ENCODE peak calls at places on chromosomes 13 and 19, in six cellular contexts. K, S, E, L, T and B are unnamed samples.

GRCh38 chr13:87677043-87677333 is 5.8 kb downstream of the SLITRK5 start:
- DNase-seq in K (no peak), S (no peak), E (no peak), L (no peak), T (no peak), B (no peak)

GRCh38 chr13:80177327-80177726 is 163.6 kb downstream of the SPRY2 start:
- DNase-seq in K (no peak), S (no peak), E (no peak), L (no peak), T (no peak), B (no peak)

GRCh38 chr13:112826565-112826964 is 136.7 kb downstream of the ATP11A start:
- DNase-seq in K (no peak), S (no peak), E (no peak), L (no peak), T (no peak), B (no peak)

GRCh38 chr13:111912991-111913781 is 153.8 kb upstream of the SOX1 start:
- DNase-seq in K (no peak), S (no peak), E (peak; percentile 4), L (no peak), T (peak; percentile 4), B (no peak)

GRCh38 chr13:110479648-110480047 is 81.9 kb downstream of the RAB20 start:
- DNase-seq in K (no peak), S (no peak), E (no peak), L (peak; percentile 76), T (no peak), B (no peak)

GRCh38 chr13:90721937-90722336 is 625.5 kb upstream of the MIR17HG start:
- DNase-seq in K (no peak), S (no peak), E (no peak), L (no peak), T (no peak), B (no peak)

GRCh38 chr19:8116437-8117293 is 32.7 kb downstream of the FBN3 start:
- DNase-seq in K (no peak), S (no peak), E (no peak), L (no peak), T (no peak), B (no peak)

GRCh38 chr19:22332924-22333323 is 46.7 kb downstream of the ZNF729 start:
- DNase-seq in K (no peak), S (no peak), E (no peak), L (no peak), T (no peak), B (no peak)

GRCh38 chr19:56119585-56119978 is 1.5 kb downstream of the ZNF787 start:
- DNase-seq in K (no peak), S (no peak), E (peak; percentile 81), L (no peak), T (no peak), B (peak; percentile 43)

GRCh38 chr13:99406799-99407201 is 94.5 kb upstream of the TM9SF2 start:
- DNase-seq in K (no peak), S (peak; percentile 18), E (no peak), L (peak; percentile 37), T (no peak), B (no peak)

GRCh38 chr13:112592647-112593046 is 4.7 kb upstream of the TUBGCP3 start:
- DNase-seq in K (no peak), S (no peak), E (no peak), L (no peak), T (peak; percentile 20), B (no peak)

GRCh38 chr19:30373593-30373992 is 1.4 kb downstream of the ZNF536 start:
- DNase-seq in K (no peak), S (no peak), E (no peak), L (no peak), T (no peak), B (no peak)

GRCh38 chr13:34608326-34608725 is 333.7 kb upstream of the NBEA start:
- DNase-seq in K (no peak), S (no peak), E (no peak), L (no peak), T (no peak), B (no peak)

GRCh38 chr13:41465215-41465907 is 8.0 kb downstream of the RGCC start:
- DNase-seq in K (no peak), S (no peak), E (peak; percentile 33), L (peak; percentile 64), T (no peak), B (no peak)

GRCh38 chr13:30346159-30346788 is 38.9 kb upstream of the KATNAL1 start:
- DNase-seq in K (no peak), S (no peak), E (peak; percentile 34), L (no peak), T (no peak), B (no peak)

GRCh38 chr19:55193481-55193880 is 13.4 kb upstream of the SYT5 start:
- DNase-seq in K (no peak), S (no peak), E (no peak), L (no peak), T (no peak), B (no peak)

GRCh38 chr13:76668141-76668540 is 218.1 kb downstream of the KCTD12 start:
- DNase-seq in K (no peak), S (no peak), E (no peak), L (no peak), T (no peak), B (no peak)

GRCh38 chr19:35139618-35139943 is 957 bp downstream of the FXYD1 start:
- DNase-seq in K (no peak), S (no peak), E (no peak), L (no peak), T (no peak), B (no peak)

GRCh38 chr19:6068711-6069110 is 41.6 kb downstream of the RFX2 start:
- DNase-seq in K (no peak), S (no peak), E (peak; percentile 16), L (no peak), T (peak; percentile 35), B (no peak)

DNA sequence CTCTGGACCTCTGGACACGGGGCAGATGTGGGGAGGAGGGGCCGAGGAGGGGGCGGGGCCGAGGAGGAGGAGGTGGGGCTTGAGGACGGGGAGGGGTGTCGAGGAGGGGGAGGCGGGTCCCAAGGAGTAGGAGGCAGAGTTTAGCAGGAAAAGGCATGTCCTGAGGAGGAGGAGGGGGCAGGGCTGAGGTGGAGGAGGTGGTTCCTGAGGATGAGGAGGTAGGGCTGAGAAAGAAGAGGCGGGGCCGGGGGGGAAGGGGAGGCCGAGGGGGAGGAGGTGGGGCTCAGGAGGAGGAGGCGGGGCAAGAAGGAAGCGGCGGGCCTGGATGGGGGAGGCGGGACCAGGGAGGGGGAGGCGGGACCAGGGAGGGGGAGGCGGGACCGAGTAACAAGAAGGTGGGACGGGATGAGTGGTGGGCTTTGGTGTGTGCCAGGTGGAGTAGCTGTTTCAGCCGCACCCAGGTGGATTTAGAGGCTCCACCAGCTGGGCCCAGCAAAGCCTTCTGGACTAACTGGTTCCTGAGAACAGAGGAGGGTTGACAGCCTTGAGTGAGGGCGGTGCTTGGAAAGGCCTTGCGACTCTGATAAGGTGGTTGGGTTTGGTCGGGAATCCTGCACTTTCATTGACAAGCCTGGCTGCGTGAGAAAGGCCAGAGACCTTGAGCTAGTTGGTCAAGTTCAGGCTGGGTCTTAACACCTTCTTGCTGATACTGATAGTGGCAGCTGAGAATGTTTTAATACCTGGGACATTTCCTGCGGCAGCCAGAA is 7.7 kb downstream of the TECR start:
- DNase-seq in K (peak; percentile 54), S (no peak), E (peak; percentile 91), L (peak; percentile 51), T (peak; percentile 85), B (peak; percentile 57)
- H3K4me3 ChIP-seq in K (no peak overlapping the region), S (no peak overlapping the region), E (peak overlapping the region; percentile 17), L (no peak overlapping the region), T (no peak overlapping the region), B (no peak overlapping the region)

GRCh38 chr13:97214921-97215320 is 7.2 kb upstream of the MBNL2 start:
- DNase-seq in K (no peak), S (no peak), E (no peak), L (no peak), T (no peak), B (no peak)

GRCh38 chr13:97212540-97213146 is 9.5 kb upstream of the MBNL2 start:
- DNase-seq in K (no peak), S (no peak), E (peak; percentile 49), L (no peak), T (peak; percentile 37), B (peak; percentile 34)

GRCh38 chr13:97211986-97212385 is 10.1 kb upstream of the MBNL2 start:
- DNase-seq in K (no peak), S (no peak), E (no peak), L (no peak), T (no peak), B (no peak)

GRCh38 chr13:97219226-97219625 is 2.9 kb upstream of the MBNL2 start:
- DNase-seq in K (no peak), S (no peak), E (no peak), L (no peak), T (no peak), B (no peak)

DNA sequence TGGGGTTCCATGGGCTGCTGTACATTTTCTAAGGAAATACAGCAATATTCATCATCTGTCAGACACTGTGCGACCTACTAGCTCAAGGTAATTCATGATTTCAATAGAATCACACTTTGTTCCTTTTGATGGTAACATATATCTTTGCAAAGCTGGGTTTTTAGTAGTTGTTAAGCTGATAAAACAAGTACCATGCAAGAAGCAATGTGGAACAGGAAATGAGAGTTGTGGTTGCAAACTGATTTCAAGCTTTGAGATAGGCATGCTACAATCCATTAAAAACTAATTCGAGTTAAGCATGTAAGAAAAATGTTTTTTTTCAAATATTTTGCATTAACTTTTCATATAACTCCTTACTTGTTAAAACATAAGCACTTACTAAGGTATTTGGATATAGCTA is 6.8 kb upstream of the MBNL2 start:
- DNase-seq in K (no peak), S (no peak), E (no peak), L (no peak), T (no peak), B (no peak)
- H3K27me3 ChIP-seq in K (no peaks in the 10 kb centered on the region), S (no peaks in the 10 kb centered on the region), E (no peaks in the 10 kb centered on the region), L (no peaks in the 10 kb centered on the region), T (no peaks in the 10 kb centered on the region), B (no peaks in the 10 kb centered on the region)

GRCh38 chr13:75482820-75483079 is 781 bp upstream of the TBC1D4 start:
- DNase-seq in K (no peak), S (no peak), E (no peak), L (no peak), T (no peak), B (no peak)
- H3K4me1 ChIP-seq in K (peaks cover 3% of the 10 kb centered on the region), S (no peaks in the 10 kb centered on the region), E (no peaks in the 10 kb centered on the region), L (peaks cover 8% of the 10 kb centered on the region), T (peaks cover 23% of the 10 kb centered on the region), B (peaks cover 7% of the 10 kb centered on the region)

GRCh38 chr19:409515-410242 is 732 bp upstream of the C2CD4C start:
- DNase-seq in K (no peak), S (no peak), E (no peak), L (no peak), T (peak; percentile 21), B (no peak)
- H3K4me3 ChIP-seq in K (no peak overlapping the region), S (peak overlapping the region; percentile 45), E (peak overlapping the region; percentile 25), L (peak overlapping the region; percentile 33), T (no peak overlapping the region), B (peak overlapping the region; percentile 41)

DNA sequence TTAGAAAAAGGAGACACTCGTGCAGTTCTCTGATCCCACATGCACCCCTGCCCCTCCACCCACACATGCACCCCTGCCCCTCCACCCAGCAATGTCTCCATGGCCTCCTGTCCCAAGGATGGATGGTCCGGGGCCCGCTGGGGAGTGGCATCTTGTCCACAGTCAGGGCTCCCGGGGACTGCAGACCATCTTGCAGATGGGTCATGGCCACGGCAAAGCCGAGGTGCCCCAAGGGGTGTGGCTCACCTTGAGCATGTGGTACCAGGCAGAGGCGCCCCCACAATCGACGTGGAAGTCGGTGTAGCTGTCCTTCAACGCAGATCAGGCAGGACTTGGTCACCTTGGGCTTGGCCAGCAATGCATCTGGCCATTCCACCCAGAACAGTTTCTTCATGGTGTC is 216.7 kb downstream of the TUBA3C start:
- DNase-seq in K (no peak), S (no peak), E (no peak), L (no peak), T (no peak), B (no peak)
- H3K27me3 ChIP-seq in K (no peaks in the 10 kb centered on the region), S (no peaks in the 10 kb centered on the region), E (no peaks in the 10 kb centered on the region), L (no peaks in the 10 kb centered on the region), T (no peaks in the 10 kb centered on the region), B (no peaks in the 10 kb centered on the region)